ENCODE peak calls at places on chromosome 7, in six cellular contexts. E is left lung; P is A172; L is stimulated activated CD8-positive, alpha-beta memory T cell treated with anti-CD3 and anti-CD28 coated beads, Interleukin-7, amount 100 ng/mL, for 4 hours; O is RWPE1; I is left ventricle myocardium inferior. T is an unnamed sample.

GRCh38 chr7:35722054-35722849 is 27.3 kb upstream of the HERPUD2 start:
- DNase-seq in O (no peak), I (no peak), E (no peak), P (no peak), L (no peak), T (peak)

GRCh38 chr7:102834999-102835398 is 77.8 kb upstream of the LRRC17 start:
- DNase-seq in L (no peak), O (peak), E (no peak), P (peak), I (no peak), T (peak)

GRCh38 chr7:44658979-44659378 is 52.6 kb downstream of the OGDH start:
- DNase-seq in E (no peak), I (no peak), O (no peak), P (no peak), L (no peak), T (no peak)

GRCh38 chr7:117715784-117716445 is 157.3 kb downstream of the CTTNBP2 start:
- DNase-seq in P (peak), O (peak), E (no peak), L (no peak), I (no peak), T (peak)

GRCh38 chr7:151687523-151688235 is 168.0 kb upstream of the RHEB start:
- DNase-seq in O (peak), I (peak), E (peak), L (no peak), P (peak), T (peak)

GRCh38 chr7:148856035-148856881 is 27.8 kb downstream of the EZH2 start:
- DNase-seq in E (no peak), L (peak), O (peak), I (no peak), P (peak), T (peak)

GRCh38 chr7:16416289-16417282 is 4.8 kb downstream of the CRPPA start:
- DNase-seq in L (no peak), P (peak), I (no peak), O (no peak), E (no peak), T (peak)

GRCh38 chr7:2148189-2148588 is 84.6 kb downstream of the MAD1L1 start:
- DNase-seq in E (peak), I (no peak), P (no peak), O (no peak), L (no peak), T (no peak)

GRCh38 chr7:51234139-51234538 is 82.5 kb downstream of the COBL start:
- DNase-seq in E (no peak), O (no peak), L (no peak), I (peak), P (no peak), T (no peak)

GRCh38 chr7:101162551-101163280 is 2.7 kb downstream of the VGF start:
- DNase-seq in L (no peak), I (peak), O (peak), E (peak), P (peak), T (peak)

GRCh38 chr7:46071076-46071475 is 150.0 kb upstream of the IGFBP3 start:
- DNase-seq in I (no peak), P (peak), E (no peak), O (no peak), L (no peak), T (peak)

GRCh38 chr7:24341677-24342076 is 57.7 kb downstream of the NPY start:
- DNase-seq in L (no peak), I (no peak), O (no peak), P (no peak), E (no peak), T (peak)

GRCh38 chr7:17408245-17408903 is 109.9 kb downstream of the AHR start:
- DNase-seq in L (no peak), E (no peak), P (peak), I (no peak), O (peak), T (peak)

GRCh38 chr7:98996162-98996552 is 117.8 kb downstream of the TRRAP start:
- DNase-seq in I (no peak), L (no peak), O (no peak), P (no peak), E (no peak), T (no peak)

GRCh38 chr7:128122577-128123290 is 91.5 kb upstream of the LRRC4 start:
- DNase-seq in L (no peak), P (no peak), I (no peak), O (no peak), E (no peak), T (peak)

GRCh38 chr7:36962367-36962766 is 238.1 kb upstream of the AOAH start:
- DNase-seq in L (no peak), O (no peak), E (no peak), P (peak), I (no peak), T (peak)

GRCh38 chr7:47915066-47915976 is 32.9 kb downstream of the PKD1L1 start:
- DNase-seq in I (no peak), L (no peak), O (no peak), P (no peak), E (no peak), T (no peak)

GRCh38 chr7:23261843-23262452 is 15.4 kb downstream of the GPNMB start:
- DNase-seq in P (peak), O (peak), L (peak), E (peak), I (peak), T (peak)

GRCh38 chr7:158239290-158239981 is 348.2 kb downstream of the PTPRN2 start:
- DNase-seq in I (no peak), P (no peak), O (no peak), E (peak), L (no peak), T (no peak)

GRCh38 chr7:157192861-157193260 is 54.1 kb downstream of the UBE3C start:
- DNase-seq in E (no peak), I (no peak), P (no peak), L (no peak), O (no peak), T (no peak)

GRCh38 chr7:74449809-74450397 is 3.8 kb upstream of the GTF2IRD1 start:
- DNase-seq in I (peak), E (no peak), P (peak), L (peak), O (peak), T (peak)

GRCh38 chr7:12257582-12257981 is 46.5 kb downstream of the TMEM106B start:
- DNase-seq in I (no peak), E (no peak), O (no peak), L (peak), P (peak), T (peak)

GRCh38 chr7:100153713-100154519 is 4.6 kb downstream of the TRAPPC14 start:
- DNase-seq in O (no peak), L (no peak), I (no peak), E (no peak), P (no peak), T (no peak)

GRCh38 chr7:95690367-95690947 is 81.9 kb upstream of the DYNC1I1 start:
- DNase-seq in O (no peak), L (no peak), E (no peak), I (no peak), P (peak), T (peak)

GRCh38 chr7:77710861-77711260 is 14.6 kb downstream of the RSBN1L start:
- DNase-seq in E (no peak), I (no peak), P (no peak), O (no peak), L (no peak), T (no peak)

GRCh38 chr7:7710469-7710868 is 7.9 kb downstream of the RPA3 start:
- DNase-seq in P (no peak), L (no peak), E (no peak), I (no peak), O (no peak), T (no peak)

GRCh38 chr7:2237109-2237602 is 4.4 kb upstream of the MAD1L1 start:
- DNase-seq in L (no peak), P (no peak), E (no peak), I (no peak), O (no peak), T (peak)

T was measured in epithelial cell of esophagus.